ENCODE peak calls at places on chromosomes 11 and 22, in six cellular contexts. D, Y, F, P, L and Q are unnamed samples.

GRCh38 chr22:26168199-26168915 is 905 bp upstream of the SEZ6L start:
- DNase-seq in Y (no peak), D (no peak), F (no peak), L (peak; percentile 4), P (no peak), Q (no peak)

GRCh38 chr22:44893731-44894080 is 116.1 kb downstream of the PHF21B start:
- DNase-seq in F (peak; percentile 36), P (no peak), L (no peak), D (no peak), Y (no peak), Q (peak; percentile 64)

GRCh38 chr22:36048911-36049677 is 20.5 kb upstream of the RBFOX2 start:
- DNase-seq in D (peak; percentile 77), Y (no peak), F (no peak), P (no peak), L (no peak), Q (no peak)

GRCh38 chr22:31077681-31078080 is 3.4 kb upstream of the SMTN start:
- DNase-seq in F (no peak), P (no peak), L (no peak), Y (no peak), D (no peak), Q (no peak)

GRCh38 chr11:120384476-120384875 is 48.3 kb downstream of the ARHGEF12 start:
- DNase-seq in F (no peak), D (no peak), P (no peak), L (no peak), Y (no peak), Q (no peak)

GRCh38 chr22:19473578-19473977 is 5.4 kb downstream of the UFD1 start:
- DNase-seq in P (no peak), Y (no peak), L (no peak), D (no peak), F (no peak), Q (no peak)

GRCh38 chr11:45761659-45762058 is 43.3 kb upstream of the SLC35C1 start:
- DNase-seq in F (no peak), P (no peak), Y (no peak), L (no peak), D (no peak), Q (peak; percentile 3)

GRCh38 chr11:134714021-134714656 is 302.1 kb upstream of the B3GAT1 start:
- DNase-seq in F (peak; percentile 36), Y (no peak), L (peak; percentile 38), D (no peak), P (no peak), Q (peak; percentile 37)

GRCh38 chr11:80782135-80782885 is 1341.5 kb upstream of the TENM4 start:
- DNase-seq in P (no peak), L (no peak), Y (no peak), F (no peak), D (no peak), Q (no peak)

GRCh38 chr11:103907136-103907535 is 129.3 kb upstream of the DDI1 start:
- DNase-seq in L (no peak), D (no peak), F (no peak), P (no peak), Y (no peak), Q (no peak)

GRCh38 chr22:48881326-48881980 is 946.2 kb downstream of the BRD1 start:
- DNase-seq in F (peak; percentile 32), L (no peak), Y (peak; percentile 45), D (no peak), P (no peak), Q (no peak)

GRCh38 chr11:65558785-65559509 is 788 bp upstream of the LTBP3 start:
- DNase-seq in Y (peak; percentile 91), D (peak; percentile 33), P (no peak), L (peak; percentile 82), F (peak; percentile 79), Q (no peak)

GRCh38 chr22:39967103-39967829 is 7.1 kb downstream of the TMA7B start:
- DNase-seq in Y (no peak), F (no peak), P (no peak), L (no peak), D (peak; percentile 45), Q (no peak)

GRCh38 chr11:119320593-119321524 is 3.9 kb upstream of the MCAM start:
- DNase-seq in F (peak; percentile 90), D (peak; percentile 65), P (no peak), L (peak; percentile 92), Y (peak; percentile 92), Q (peak; percentile 89)
- TF ChIP-seq POLR2A in F (no peak), D (peak; percentile 43), P (peak; percentile 54), L (peak; percentile 30), Y (peak; percentile 73), Q (no peak)

GRCh38 chr22:23752090-23752691 is 1.3 kb upstream of the ZNF70 start:
- DNase-seq in Y (no peak), F (peak; percentile 92), P (no peak), L (peak; percentile 32), D (no peak), Q (no peak)

GRCh38 chr22:23751441-23751996 is 607 bp upstream of the ZNF70 start:
- DNase-seq in D (no peak), P (no peak), F (no peak), Y (peak; percentile 77), L (peak; percentile 79), Q (no peak)

GRCh38 chr22:23750374-23750743 is 553 bp downstream of the ZNF70 start:
- DNase-seq in D (no peak), L (no peak), P (no peak), Y (no peak), F (no peak), Q (no peak)

GRCh38 chr22:23749747-23750373 is 1.1 kb downstream of the ZNF70 start:
- DNase-seq in L (no peak), Y (no peak), P (peak; percentile 26), F (no peak), D (no peak), Q (no peak)

GRCh38 chr22:23750744-23751440 is at the start of gene ZNF70:
- DNase-seq in Y (peak; percentile 93), L (peak; percentile 99), D (peak; percentile 74), F (peak; percentile 98), P (peak; percentile 72), Q (peak; percentile 78)
- TF ChIP-seq POLR2A in Y (peak; percentile 40), L (peak; percentile 78), D (peak; percentile 74), F (no peak), P (no peak), Q (no peak)

GRCh38 chr11:47847892-47848635 is at the start of gene NUP160:
- DNase-seq in Y (peak; percentile 90), L (peak; percentile 99), P (peak; percentile 77), F (peak; percentile 98), D (peak; percentile 29), Q (peak; percentile 73)
- TF ChIP-seq POLR2A in Y (peak; percentile 66), L (peak; percentile 72), P (peak; percentile 87), F (no peak), D (peak; percentile 59), Q (peak; percentile 59)

DNA sequence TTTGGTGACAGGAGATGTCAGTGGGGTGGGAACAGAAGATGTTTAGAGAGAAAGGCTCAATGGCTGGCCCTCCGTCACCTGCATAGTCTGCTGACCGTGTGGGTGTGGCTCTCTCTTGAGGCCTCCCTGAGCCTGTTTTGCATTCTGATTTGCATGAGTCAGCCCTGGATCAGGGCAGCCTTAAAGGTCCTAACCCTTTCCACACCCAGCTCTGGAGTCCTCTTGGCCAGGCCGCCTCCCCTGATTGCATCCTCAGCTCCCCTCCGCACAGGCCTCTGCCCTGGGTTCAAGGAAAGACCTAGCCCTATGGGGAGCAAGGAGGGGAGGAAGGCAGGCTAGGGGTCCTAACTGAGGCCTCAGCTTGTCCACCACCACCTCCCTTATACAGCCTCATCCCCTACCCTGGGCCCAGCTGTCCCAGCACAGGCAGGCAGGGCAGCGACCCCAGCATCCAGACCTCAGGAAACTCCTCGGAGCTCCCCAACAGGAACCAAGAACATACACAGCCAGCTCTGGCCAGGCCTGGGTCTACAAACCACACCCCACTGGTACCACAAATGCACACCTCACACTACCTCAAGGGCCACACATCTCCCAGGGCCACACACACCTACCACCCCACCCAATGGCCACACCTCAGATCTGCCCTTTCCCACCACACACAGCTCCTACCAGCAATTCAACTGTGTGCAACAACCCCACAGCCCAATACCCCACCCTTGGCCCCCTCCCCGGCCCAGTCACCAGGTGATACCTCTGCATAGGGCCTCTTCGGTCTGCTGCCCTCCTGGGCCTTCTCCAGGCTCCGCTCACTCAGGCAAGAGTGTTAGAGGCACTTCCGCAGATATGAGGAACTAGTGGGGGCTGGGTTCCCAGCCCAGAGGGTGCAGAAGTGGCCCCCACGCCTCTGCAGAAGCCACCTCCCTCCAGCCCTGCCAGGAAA is 13.7 kb downstream of the ARAP1 start:
- DNase-seq in L (no peak), Y (peak; percentile 75), F (peak; percentile 95), P (peak; percentile 41), D (peak; percentile 33), Q (no peak)
- TF ChIP-seq POLR2A in L (no peak), Y (no peak), F (no peak), P (no peak), D (no peak), Q (no peak)